ENCODE peak calls at places on chromosomes 11 and 22, in four cellular contexts. W, V, U and P are unnamed samples.

GRCh38 chr22:20153945-20154344 is 3.1 kb upstream of the CCDC188 start:
- DNase-seq in U (no peak), W (no peak), V (no peak), P (no peak)

GRCh38 chr11:128520206-128520885 is 67.0 kb downstream of the ETS1 start:
- DNase-seq in U (peak), W (no peak), V (peak), P (no peak)

GRCh38 chr11:67262731-67263675 is 3.3 kb upstream of the GRK2 start:
- DNase-seq in U (peak), W (peak), V (peak), P (peak)

GRCh38 chr11:9150944-9151343 is 59.5 kb upstream of the SCUBE2 start:
- DNase-seq in W (no peak), V (no peak), U (peak), P (no peak)

GRCh38 chr11:132734217-132734616 is 798.1 kb downstream of the OPCML start:
- DNase-seq in V (peak), U (peak), W (no peak), P (no peak)

GRCh38 chr22:49934891-49935557 is 16.6 kb downstream of the CRELD2 start:
- DNase-seq in W (no peak), V (peak), U (peak), P (peak)

GRCh38 chr11:22193348-22194051 is 615 bp downstream of the ANO5 start:
- DNase-seq in U (no peak), V (peak), W (no peak), P (no peak)

GRCh38 chr11:134537941-134538340 is 125.9 kb upstream of the B3GAT1 start:
- DNase-seq in W (no peak), U (no peak), V (no peak), P (no peak)

GRCh38 chr22:38017272-38017920 is 33.0 kb upstream of the SOX10 start:
- DNase-seq in V (peak), U (peak), W (no peak), P (no peak)

GRCh38 chr11:60087239-60087638 is 1.2 kb upstream of the MS4A2 start:
- DNase-seq in V (no peak), W (no peak), U (no peak), P (no peak)

GRCh38 chr22:47807506-47807905 is 1045.1 kb downstream of the TBC1D22A start:
- DNase-seq in V (no peak), U (no peak), W (no peak), P (no peak)

GRCh38 chr11:133082851-133083488 is 449.3 kb downstream of the OPCML start:
- DNase-seq in W (peak), U (peak), V (peak), P (no peak)

GRCh38 chr22:16932577-16932976 is 75.4 kb downstream of the GAB4 start:
- DNase-seq in U (no peak), V (no peak), W (no peak), P (no peak)

GRCh38 chr11:133078591-133079179 is 453.6 kb downstream of the OPCML start:
- DNase-seq in U (peak), V (peak), W (no peak), P (peak)

GRCh38 chr11:29527391-29527936 is 489.4 kb downstream of the KCNA4 start:
- DNase-seq in U (peak), W (no peak), V (peak), P (peak)

GRCh38 chr11:33533668-33534067 is 167.0 kb downstream of the C11orf91 start:
- DNase-seq in U (no peak), V (peak), W (no peak), P (no peak)

GRCh38 chr11:63610604-63611394 is 3.4 kb downstream of the PLAAT3 start:
- DNase-seq in W (peak), V (peak), U (no peak), P (peak)

GRCh38 chr11:67510023-67510345 is 2.0 kb upstream of the CDK2AP2 start:
- DNase-seq in V (no peak), W (no peak), U (peak), P (no peak)

GRCh38 chr11:61554172-61554988 is 26.5 kb downstream of the SYT7 start:
- DNase-seq in U (no peak), V (no peak), W (no peak), P (no peak)

GRCh38 chr11:63783925-63784592 is 15.5 kb upstream of the ZFTA start:
- DNase-seq in W (no peak), V (no peak), U (no peak), P (no peak)

GRCh38 chr11:78535920-78536319 is 38.7 kb downstream of the NARS2 start:
- DNase-seq in V (no peak), W (peak), U (peak), P (no peak)

GRCh38 chr11:14500181-14500651 is 605 bp upstream of the COPB1 start:
- DNase-seq in W (peak), V (peak), U (peak), P (peak)

GRCh38 chr11:43907028-43907966 is 26.7 kb downstream of the ALKBH3 start:
- DNase-seq in W (no peak), U (no peak), V (no peak), P (no peak)

GRCh38 chr11:27653990-27654758 is 46.1 kb downstream of the BDNF start:
- DNase-seq in W (no peak), V (no peak), U (no peak), P (no peak)

GRCh38 chr11:57460017-57460755 is at the start of gene RTN4RL2:
- DNase-seq in U (peak), V (peak), W (peak), P (peak)

GRCh38 chr11:75474878-75475766 is 42.1 kb upstream of the KLHL35 start:
- DNase-seq in V (peak), W (no peak), U (peak), P (no peak)

GRCh38 chr11:3660960-3661359 is 10.2 kb downstream of the CHRNA10 start:
- DNase-seq in W (no peak), U (no peak), V (no peak), P (no peak)

GRCh38 chr22:41603873-41604332 is 14.3 kb upstream of the PMM1 start:
- DNase-seq in V (no peak), W (no peak), U (no peak), P (no peak)

GRCh38 chr11:69470301-69470700 is 11.2 kb upstream of the LINC01488 start:
- DNase-seq in W (no peak), U (no peak), V (no peak), P (no peak)

GRCh38 chr11:95444309-95445202 is 213.6 kb upstream of the SESN3 start:
- DNase-seq in U (no peak), V (no peak), W (no peak), P (no peak)

GRCh38 chr11:14269956-14270355 is 89.0 kb downstream of the RRAS2 start:
- DNase-seq in V (no peak), W (no peak), U (no peak), P (no peak)

GRCh38 chr11:117084992-117085391 is 13.2 kb downstream of the SIK3 start:
- DNase-seq in V (peak), W (no peak), U (no peak), P (no peak)

GRCh38 chr11:45470151-45471001 is 184.2 kb upstream of the SYT13 start:
- DNase-seq in W (no peak), U (peak), V (peak), P (no peak)

GRCh38 chr11:130571947-130572584 is 123.6 kb downstream of the ADAMTS15 start:
- DNase-seq in V (no peak), U (no peak), W (no peak), P (no peak)

GRCh38 chr22:29520851-29521250 is 32.7 kb downstream of the THOC5 start:
- DNase-seq in W (no peak), U (peak), V (peak), P (no peak)